ENCODE peak calls at places on chromosomes 13 and 19, in five cellular contexts. S, G, E, K and C are unnamed samples.

GRCh38 chr13:42474954-42475353 is 99.0 kb upstream of the TNFSF11 start:
- DNase-seq in S (no peak), E (no peak), G (no peak), K (no peak), C (no peak)

GRCh38 chr19:41792513-41793413 is 3.6 kb upstream of the CEACAM3 start:
- DNase-seq in E (no peak), G (no peak), S (no peak), K (peak), C (peak)

GRCh38 chr13:44955421-44955820 is 33.9 kb downstream of the NUFIP1 start:
- DNase-seq in S (no peak), E (no peak), K (no peak), G (no peak), C (no peak)

GRCh38 chr19:15672580-15673175 is at the start of gene CYP4F12:
- DNase-seq in G (no peak), S (no peak), E (no peak), K (no peak), C (no peak)

GRCh38 chr19:19997656-19998268 is 41.5 kb downstream of the ZNF682 start:
- DNase-seq in G (no peak), S (no peak), K (peak), E (no peak), C (no peak)

GRCh38 chr19:7863971-7864718 is 10.0 kb downstream of the PRR36 start:
- DNase-seq in G (no peak), K (no peak), S (no peak), E (no peak), C (no peak)

GRCh38 chr13:26047040-26047439 is 4.8 kb downstream of the SHISA2 start:
- DNase-seq in K (no peak), S (no peak), E (no peak), G (no peak), C (no peak)

GRCh38 chr19:12464769-12465725 is 19.6 kb downstream of the ZNF709 start:
- DNase-seq in E (no peak), S (no peak), K (no peak), G (no peak), C (no peak)

GRCh38 chr19:37905936-37906867 is at the start of gene WDR87:
- DNase-seq in S (no peak), K (peak), G (peak), E (peak), C (peak)